ENCODE peak calls at places on chromosomes 6 and 20, in five cellular contexts. Z is PC-3, B is left lung, K is upper lobe of left lung, U is tibial artery. I is an unnamed sample.

GRCh38 chr6:163741743-163742363 is 327.3 kb downstream of the QKI start:
- DNase-seq in U (no peak), B (no peak), K (peak; percentile 81), Z (no peak), I (no peak)

GRCh38 chr20:23205656-23206055 is 119.5 kb upstream of the CD93 start:
- DNase-seq in Z (peak; percentile 51), K (peak; percentile 68), B (no peak), U (peak; percentile 77), I (no peak)

GRCh38 chr20:24764825-24765224 is 184.2 kb upstream of the CST7 start:
- DNase-seq in U (no peak), B (no peak), Z (no peak), K (no peak), I (no peak)

GRCh38 chr6:3962897-3963296 is 113.7 kb downstream of the FAM50B start:
- DNase-seq in U (no peak), B (no peak), K (no peak), Z (peak; percentile 43), I (no peak)

GRCh38 chr6:29792123-29793035 is 35.2 kb upstream of the HLA-G start:
- DNase-seq in B (peak; percentile 76), K (peak; percentile 96), Z (peak; percentile 46), U (peak; percentile 61), I (peak; percentile 68)

GRCh38 chr6:109242923-109243322 is 139.3 kb downstream of the CD164 start:
- DNase-seq in K (no peak), U (no peak), Z (peak; percentile 61), B (no peak), I (no peak)

GRCh38 chr6:43220439-43220951 is 8.8 kb downstream of the DNPH1 start:
- DNase-seq in U (no peak), B (no peak), K (peak; percentile 70), Z (no peak), I (no peak)

GRCh38 chr6:11404845-11405244 is 132.7 kb upstream of the TMEM170B start:
- DNase-seq in K (no peak), U (no peak), Z (no peak), B (no peak), I (no peak)

GRCh38 chr20:3470627-3471396 is at the start of gene ATRN:
- DNase-seq in B (peak; percentile 91), U (peak; percentile 88), Z (peak; percentile 91), K (peak; percentile 100), I (peak; percentile 73)

GRCh38 chr6:15907914-15908518 is 220.9 kb upstream of the MYLIP start:
- DNase-seq in Z (peak; percentile 92), K (no peak), B (no peak), U (no peak), I (peak; percentile 80)

GRCh38 chr6:93124226-93124625 is 295.1 kb downstream of the EPHA7 start:
- DNase-seq in Z (no peak), K (no peak), B (no peak), U (no peak), I (no peak)

GRCh38 chr6:168132531-168133184 is 53.6 kb upstream of the FRMD1 start:
- DNase-seq in U (peak; percentile 67), Z (peak; percentile 47), B (no peak), K (peak; percentile 87), I (no peak)

GRCh38 chr6:152775441-152775840 is 24.8 kb downstream of the VIP start:
- DNase-seq in Z (no peak), B (no peak), K (no peak), U (no peak), I (no peak)

GRCh38 chr6:19836799-19837510 is at the start of gene ID4:
- DNase-seq in Z (peak; percentile 12), U (peak; percentile 97), K (peak; percentile 97), B (peak; percentile 94), I (peak; percentile 96)

GRCh38 chr6:13859871-13860555 is 45.7 kb upstream of the MCUR1 start:
- DNase-seq in U (no peak), B (no peak), Z (no peak), K (peak; percentile 79), I (no peak)

GRCh38 chr6:137630666-137631065 is 136.5 kb upstream of the OLIG3 start:
- DNase-seq in Z (no peak), K (no peak), B (no peak), U (no peak), I (no peak)

GRCh38 chr6:93721386-93722048 is 302.2 kb upstream of the EPHA7 start:
- DNase-seq in K (no peak), U (no peak), B (no peak), Z (peak; percentile 28), I (no peak)

GRCh38 chr20:47276856-47277541 is 79.5 kb downstream of the ZMYND8 start:
- DNase-seq in U (peak; percentile 60), Z (no peak), B (no peak), K (peak; percentile 34), I (peak; percentile 62)

GRCh38 chr6:165487950-165488349 is 175.1 kb downstream of the PDE10A start:
- DNase-seq in K (no peak), B (no peak), Z (peak; percentile 18), U (no peak), I (no peak)

DNA sequence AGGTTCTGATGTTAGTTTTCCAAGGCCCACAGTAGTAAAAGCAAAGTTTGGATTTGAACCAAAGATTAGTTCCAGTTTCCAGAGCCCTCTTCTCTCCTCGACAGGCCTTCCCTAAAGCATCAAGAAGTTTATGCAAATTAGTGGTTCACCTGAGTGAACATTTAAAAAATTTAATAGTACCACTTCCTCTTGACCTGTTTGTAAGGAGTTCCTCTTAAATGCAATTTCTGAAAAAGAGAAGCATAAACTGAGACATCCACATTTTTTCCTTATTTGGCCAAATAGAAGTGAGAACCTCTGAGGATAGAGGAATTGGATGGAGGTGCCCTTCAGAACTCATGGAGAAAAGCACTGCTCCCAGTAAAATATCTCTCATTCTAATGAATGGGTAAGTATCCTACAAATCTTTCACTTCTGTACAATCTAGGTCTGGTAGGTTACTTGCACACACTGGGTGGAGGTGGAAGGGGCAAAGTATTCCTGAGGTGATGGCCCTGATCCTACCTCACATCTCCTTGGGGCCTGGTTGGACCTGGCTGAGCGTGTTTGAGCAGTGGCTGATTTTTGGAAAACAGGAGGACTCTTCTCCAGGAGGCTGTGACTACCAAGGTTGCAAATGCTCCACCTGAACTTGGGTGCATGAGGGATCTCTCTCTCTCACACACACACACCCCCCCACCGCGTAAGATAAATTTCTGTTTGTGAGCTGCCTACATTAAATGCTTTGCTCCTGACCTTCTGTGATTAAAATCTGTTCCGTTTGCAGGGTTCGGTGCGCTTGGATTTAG is 1.0 kb upstream of the DSE start:
- DNase-seq in Z (no peak), B (no peak), K (no peak), U (no peak), I (no peak)
- H3K27me3 ChIP-seq in Z (no peaks in the 10 kb centered on the region), B (peaks cover 11% of the 10 kb centered on the region), K (no peaks in the 10 kb centered on the region), U (no peaks in the 10 kb centered on the region), I (no peaks in the 10 kb centered on the region)

GRCh38 chr20:38208523-38208922 is 43.5 kb upstream of the TGM2 start:
- DNase-seq in B (no peak), U (no peak), Z (no peak), K (no peak), I (no peak)
- H3K27me3 ChIP-seq in B (no peaks in the 10 kb centered on the region), U (no peaks in the 10 kb centered on the region), Z (no peaks in the 10 kb centered on the region), K (no peaks in the 10 kb centered on the region), I (no peaks in the 10 kb centered on the region)

DNA sequence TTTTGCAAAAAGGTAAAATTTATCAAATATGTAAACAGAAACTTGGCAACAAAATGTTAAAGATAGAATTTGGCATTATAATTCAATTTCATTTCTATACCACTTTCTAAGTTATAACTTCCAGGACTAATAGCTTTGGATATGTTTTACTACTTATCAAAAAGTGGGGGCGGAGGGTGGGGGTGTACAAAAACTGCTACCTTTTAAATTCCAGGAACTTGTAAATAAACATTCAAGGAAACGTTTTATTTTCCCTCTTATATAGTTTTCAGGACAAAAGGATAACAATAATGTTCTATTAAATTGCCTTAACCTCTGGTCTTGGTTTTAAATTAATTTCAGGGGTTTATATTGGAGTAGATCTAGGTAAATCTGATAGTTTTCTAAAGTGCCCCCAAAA is 103.8 kb downstream of the DST start:
- DNase-seq in K (no peak), Z (no peak), U (no peak), B (no peak), I (no peak)
- H3K27me3 ChIP-seq in K (no peaks in the 10 kb centered on the region), Z (no peaks in the 10 kb centered on the region), U (no peaks in the 10 kb centered on the region), B (no peaks in the 10 kb centered on the region), I (no peaks in the 10 kb centered on the region)

DNA sequence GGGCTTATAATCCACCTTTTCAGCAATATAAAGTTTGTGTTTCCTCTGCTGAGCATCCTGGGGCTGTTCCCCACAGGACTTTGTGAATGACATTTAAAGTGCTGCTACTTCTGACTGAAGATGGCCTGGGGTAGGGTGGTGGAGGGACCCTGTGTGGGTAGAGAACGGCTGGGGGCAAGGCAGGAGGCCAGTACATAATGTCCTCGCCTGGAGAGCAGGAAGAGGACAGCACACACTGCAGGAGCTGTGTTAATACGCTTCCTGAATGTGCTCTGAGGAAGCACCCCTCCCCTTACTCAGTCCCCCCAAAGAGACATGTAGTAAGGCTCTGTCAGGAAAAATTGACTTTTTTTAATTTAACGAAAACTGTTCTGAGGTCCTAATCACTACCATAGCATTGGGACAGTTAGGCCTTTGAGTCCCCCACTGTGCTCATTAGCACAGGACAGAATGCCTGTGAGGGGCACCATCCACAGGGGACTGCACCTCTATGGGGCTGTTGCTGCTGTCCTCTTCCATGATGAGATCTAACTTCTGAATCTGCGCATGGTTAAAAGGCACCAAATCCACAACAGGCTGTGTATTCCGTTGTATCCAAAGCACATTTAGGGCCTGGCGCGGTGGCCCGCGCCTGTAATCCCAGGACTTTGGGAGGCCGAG is 68.5 kb downstream of the LYRM4 start:
- DNase-seq in B (no peak), K (peak; percentile 40), U (no peak), Z (no peak), I (no peak)
- H3K27me3 ChIP-seq in B (no peaks in the 10 kb centered on the region), K (no peaks in the 10 kb centered on the region), U (no peaks in the 10 kb centered on the region), Z (no peaks in the 10 kb centered on the region), I (no peaks in the 10 kb centered on the region)

GRCh38 chr20:59318803-59319202 is 18.4 kb downstream of the EDN3 start:
- DNase-seq in Z (no peak), B (no peak), K (no peak), U (no peak), I (no peak)
- H3K27me3 ChIP-seq in Z (peaks cover 97% of the 10 kb centered on the region), B (peaks cover 28% of the 10 kb centered on the region), K (no peaks in the 10 kb centered on the region), U (peaks cover 5% of the 10 kb centered on the region), I (no peaks in the 10 kb centered on the region)

GRCh38 chr20:21523398-21523868 is 9.6 kb upstream of the NKX2-2 start:
- DNase-seq in K (no peak), U (no peak), Z (no peak), B (no peak), I (no peak)
- H3K27me3 ChIP-seq in K (peaks cover 61% of the 10 kb centered on the region), U (peaks cover 77% of the 10 kb centered on the region), Z (peaks cover 74% of the 10 kb centered on the region), B (peaks cover 98% of the 10 kb centered on the region), I (no peaks in the 10 kb centered on the region)

GRCh38 chr20:57803718-57804005 is 93.8 kb upstream of the PMEPA1 start:
- DNase-seq in B (no peak), K (no peak), U (no peak), Z (no peak), I (no peak)
- H3K27me3 ChIP-seq in B (no peaks in the 10 kb centered on the region), K (no peaks in the 10 kb centered on the region), U (no peaks in the 10 kb centered on the region), Z (no peaks in the 10 kb centered on the region), I (no peaks in the 10 kb centered on the region)

I was measured in breast epithelium.